ENCODE peak calls at places on chromosomes 12 and 14, in six cellular contexts. Q, A, Y, G, I and P are unnamed samples.

GRCh38 chr14:23379331-23380196 is 2.7 kb downstream of the CMTM5 start:
- DNase-seq in Y (peak), G (peak), A (peak), Q (peak), I (no peak), P (peak)

GRCh38 chr14:95518045-95518751 is 1.7 kb upstream of the SYNE3 start:
- DNase-seq in I (no peak), A (no peak), Y (peak), G (peak), Q (no peak), P (no peak)

GRCh38 chr12:62787606-62788005 is 147.3 kb downstream of the PPM1H start:
- DNase-seq in I (no peak), Y (no peak), A (no peak), Q (no peak), G (no peak), P (no peak)

GRCh38 chr12:74337951-74338350 is 199.7 kb upstream of the ATXN7L3B start:
- DNase-seq in Q (no peak), G (peak), I (no peak), A (no peak), Y (peak), P (no peak)

GRCh38 chr12:76317976-76318375 is 30.2 kb downstream of the BBS10 start:
- DNase-seq in G (no peak), Y (no peak), A (no peak), I (no peak), Q (no peak), P (no peak)

GRCh38 chr12:72444125-72444524 is 172.0 kb downstream of the TRHDE start:
- DNase-seq in A (no peak), Q (no peak), G (no peak), I (no peak), Y (no peak), P (no peak)

GRCh38 chr12:54038260-54038759 is 5.5 kb downstream of the HOXC5 start:
- DNase-seq in G (no peak), I (no peak), Q (no peak), A (no peak), Y (no peak), P (no peak)

GRCh38 chr12:111313833-111314259 is 55.0 kb downstream of the PHETA1 start:
- DNase-seq in A (peak), G (peak), Q (peak), I (peak), Y (peak), P (peak)

GRCh38 chr12:111430418-111431353 is 25.0 kb downstream of the SH2B3 start:
- DNase-seq in Q (no peak), A (no peak), I (no peak), G (peak), Y (no peak), P (no peak)

GRCh38 chr14:88792572-88793258 is at the start of gene EML5:
- DNase-seq in Y (peak), G (peak), A (peak), Q (peak), I (peak), P (peak)

GRCh38 chr12:56258068-56258819 is at the start of gene ANKRD52:
- DNase-seq in G (peak), I (no peak), Q (peak), Y (peak), A (peak), P (peak)
- H3K4ac ChIP-seq in G (peak), I (peak), Q (no peak), Y (peak), A (no peak), P (peak)

GRCh38 chr12:52188658-52189057 is 3.2 kb downstream of the KRT80 start:
- DNase-seq in I (no peak), Y (no peak), G (no peak), Q (no peak), A (no peak), P (no peak)
- H3K27ac ChIP-seq in I (no peak), Y (peak), G (peak), Q (no peak), A (no peak), P (no peak)

DNA sequence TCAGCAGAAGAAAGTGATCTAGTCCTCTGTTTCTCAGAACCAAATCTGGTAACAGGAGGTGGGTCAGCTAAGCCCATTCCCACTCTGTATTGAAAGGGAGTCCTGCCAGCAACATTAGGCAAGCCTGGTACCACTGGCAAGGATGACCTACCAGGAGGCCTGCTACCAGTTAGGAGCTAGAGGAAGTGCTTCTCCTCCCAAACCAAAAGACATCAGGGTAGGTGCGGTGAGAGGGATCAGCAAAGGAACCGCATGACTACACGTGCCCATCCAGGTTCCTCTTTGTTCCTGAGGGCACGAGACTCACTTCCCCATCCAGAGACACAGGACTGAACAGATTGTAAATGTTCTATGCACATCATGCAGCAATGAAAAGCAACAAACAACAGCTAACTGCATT is 2.8 kb downstream of the KLRC4 start:
- DNase-seq in Y (no peak), I (no peak), A (no peak), Q (no peak), G (no peak), P (no peak)
- H2BK15ac ChIP-seq in Y (no peak), I (no peak), A (no peak), Q (no peak), G (no peak), P (no peak)

DNA sequence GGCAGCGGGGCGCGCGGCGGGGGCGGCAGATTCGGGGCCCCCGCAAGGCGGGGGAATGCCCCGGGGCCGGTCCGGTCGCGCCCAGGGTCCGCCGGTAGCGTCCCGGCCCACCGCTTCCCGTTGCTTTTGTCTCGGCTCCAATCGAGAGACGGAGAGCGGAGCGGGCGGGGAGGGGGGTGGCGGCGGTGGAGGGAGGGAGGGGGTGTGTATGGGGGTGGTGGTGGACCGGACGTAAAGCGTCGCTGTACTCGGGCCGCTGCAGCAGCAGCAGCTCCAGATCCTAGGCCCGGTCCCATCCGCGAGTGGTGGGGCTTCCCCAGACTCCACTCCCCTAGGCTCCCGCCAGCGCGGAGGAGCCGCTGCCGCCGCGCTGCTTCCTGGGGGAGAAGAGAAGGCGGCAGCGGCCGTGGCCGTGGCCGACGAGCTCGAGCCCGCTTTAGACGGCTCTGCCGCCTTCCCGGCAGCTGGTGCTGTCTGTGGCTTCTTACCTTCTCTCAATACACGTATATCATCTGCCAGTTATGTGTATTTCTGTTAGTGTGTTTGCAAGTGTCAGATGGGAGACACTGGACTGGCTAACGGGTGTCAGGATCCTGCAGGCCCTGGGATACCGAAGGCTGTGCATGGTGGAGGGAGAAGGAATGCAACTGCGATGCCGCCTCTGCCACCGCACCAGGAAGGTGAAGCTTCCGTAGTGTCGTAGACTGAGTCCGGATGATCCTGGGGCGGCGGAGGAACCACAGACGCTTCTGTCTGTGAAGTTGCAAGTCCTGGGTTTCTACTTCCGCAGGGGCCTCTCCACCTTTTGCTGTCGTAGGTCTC is 488 bp downstream of the CNOT2 start:
- DNase-seq in I (no peak), Q (peak), G (peak), Y (peak), A (peak), P (peak)
- H3K4ac ChIP-seq in I (peak), Q (no peak), G (peak), Y (peak), A (no peak), P (peak)

GRCh38 chr12:52243264-52243773 is 10.3 kb downstream of the KRT7 start:
- DNase-seq in Y (peak), I (no peak), Q (no peak), A (no peak), G (peak), P (no peak)
- H3K27ac ChIP-seq in Y (no peak), I (no peak), Q (no peak), A (no peak), G (peak), P (no peak)

GRCh38 chr14:105646175-105646574 is 119.8 kb downstream of the TMEM121 start:
- DNase-seq in I (no peak), Q (no peak), A (no peak), Y (no peak), G (no peak), P (no peak)

DNA sequence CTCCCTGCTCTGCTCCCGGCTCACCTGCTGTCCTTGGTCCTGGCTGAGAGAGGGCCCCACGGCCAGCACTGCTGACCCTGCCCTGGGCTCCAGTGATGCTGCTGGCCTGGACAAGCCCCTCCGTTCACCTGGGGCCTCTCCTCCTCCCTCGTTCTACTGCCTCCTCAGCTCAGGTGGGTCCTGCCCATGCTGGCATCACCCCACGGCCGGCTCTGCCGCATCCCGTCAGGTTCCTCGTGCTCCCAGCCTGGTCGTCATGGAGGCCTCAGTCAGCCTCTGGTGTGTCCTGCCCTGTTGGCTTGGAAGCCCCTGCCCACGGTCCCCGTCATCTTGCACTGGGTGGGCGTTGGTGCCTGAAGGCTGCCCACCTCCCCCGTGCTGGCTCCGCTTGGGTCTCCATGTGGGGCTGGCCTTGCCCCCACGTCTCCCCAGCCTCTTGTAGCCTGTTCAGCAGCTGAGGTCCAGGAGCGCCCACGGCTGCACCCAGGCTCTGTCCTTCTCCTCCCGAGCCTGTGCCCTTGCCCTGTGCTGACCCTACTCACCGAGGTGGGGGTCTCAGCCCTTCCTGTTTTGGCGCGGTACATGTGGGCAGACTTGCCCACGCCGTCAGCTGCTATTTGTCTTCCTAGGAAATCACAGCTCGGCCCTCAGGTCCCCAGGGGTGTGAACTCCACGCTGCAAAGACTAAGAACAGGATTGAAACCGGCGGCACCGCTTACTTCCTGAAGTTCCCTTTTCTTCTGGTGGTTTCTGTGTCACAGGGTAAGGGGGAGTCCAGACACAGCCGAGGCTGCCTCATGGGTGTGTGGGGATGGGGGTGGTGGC is 121.6 kb downstream of the TMEM121 start:
- DNase-seq in A (no peak), Y (no peak), I (no peak), G (no peak), Q (no peak), P (no peak)
- H2BK15ac ChIP-seq in A (no peak), Y (no peak), I (no peak), G (no peak), Q (no peak), P (no peak)

GRCh38 chr12:11718105-11718504 is 68.6 kb downstream of the ETV6 start:
- DNase-seq in I (no peak), A (no peak), Q (no peak), G (no peak), Y (no peak), P (no peak)
- H3K4ac ChIP-seq in I (no peak), A (no peak), Q (no peak), G (peak), Y (peak), P (no peak)

GRCh38 chr14:99565383-99565782 is 38.6 kb downstream of the CCDC85C start:
- DNase-seq in I (no peak), G (no peak), Y (no peak), Q (no peak), A (no peak), P (no peak)
- H3K27ac ChIP-seq in I (no peak), G (no peak), Y (no peak), Q (no peak), A (no peak), P (no peak)

DNA sequence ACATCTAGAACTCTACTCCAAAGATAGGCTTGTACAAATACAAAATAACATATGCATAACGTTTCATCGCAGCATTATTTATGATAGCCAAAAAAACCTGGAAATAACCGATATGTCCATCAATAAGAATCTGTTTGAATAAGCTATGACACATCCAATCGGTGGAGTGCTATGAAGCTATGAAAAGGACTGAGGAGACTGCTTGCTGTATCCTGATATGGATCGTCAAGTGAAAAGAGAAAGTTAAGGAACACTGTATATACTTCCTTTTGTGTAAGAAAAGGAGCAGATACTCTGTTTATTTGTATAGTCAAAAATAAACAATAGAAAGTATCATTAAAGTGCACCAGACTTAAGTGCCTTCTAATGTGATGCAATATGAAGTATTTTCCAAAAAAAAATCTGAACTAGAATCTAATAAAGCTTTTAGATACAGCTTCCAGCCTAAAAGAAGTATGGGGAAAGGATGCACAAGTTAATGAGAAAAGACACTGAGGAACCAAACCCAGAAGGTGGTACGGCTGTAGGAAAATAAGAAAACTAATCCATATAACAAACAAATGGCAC is 646 bp upstream of the KLHDC1 start:
- DNase-seq in Q (no peak), A (no peak), I (no peak), Y (peak), G (peak), P (no peak)
- H2BK15ac ChIP-seq in Q (no peak), A (no peak), I (no peak), Y (peak), G (no peak), P (no peak)